ENCODE peak calls at places on chromosomes 6 and 20, in five cellular contexts. One of them, this sample, is unnamed.
A peak's percentile ranks its signal among the peaks of the same experiment; 100 is the strongest.

GRCh38 chr6:121994936-121995335 is 404.5 kb upstream of the HSF2 start:
- DNase-seq in cardiac fibroblast: no peak
- DNase-seq in progenitor cell of endocrine pancreas: no peak
- DNase-seq in nephron progenitor cell: no peak
- DNase-seq in Calu3: no peak
- DNase-seq in this sample: no peak

GRCh38 chr6:137982418-137983189 is 115.5 kb downstream of the TNFAIP3 start:
- DNase-seq in cardiac fibroblast: no peak
- DNase-seq in progenitor cell of endocrine pancreas: no peak
- DNase-seq in nephron progenitor cell: no peak
- DNase-seq in Calu3: no peak
- DNase-seq in this sample: no peak

GRCh38 chr20:47857994-47858557 is 72.8 kb upstream of the SULF2 start:
- DNase-seq in cardiac fibroblast: peak; percentile 44
- DNase-seq in progenitor cell of endocrine pancreas: no peak
- DNase-seq in nephron progenitor cell: no peak
- DNase-seq in Calu3: no peak
- DNase-seq in this sample: no peak

GRCh38 chr20:23048283-23049200 is 930 bp downstream of the THBD start:
- DNase-seq in cardiac fibroblast: peak; percentile 46
- DNase-seq in progenitor cell of endocrine pancreas: peak; percentile 25
- DNase-seq in nephron progenitor cell: peak; percentile 62
- DNase-seq in Calu3: peak; percentile 36
- DNase-seq in this sample: no peak

GRCh38 chr20:45128066-45128465 is 3.8 kb upstream of the WFDC12 start:
- DNase-seq in cardiac fibroblast: no peak
- DNase-seq in progenitor cell of endocrine pancreas: no peak
- DNase-seq in nephron progenitor cell: no peak
- DNase-seq in Calu3: no peak
- DNase-seq in this sample: no peak

GRCh38 chr6:135269399-135270005 is 88.4 kb downstream of the MYB start:
- DNase-seq in cardiac fibroblast: no peak
- DNase-seq in progenitor cell of endocrine pancreas: no peak
- DNase-seq in nephron progenitor cell: no peak
- DNase-seq in Calu3: peak; percentile 33
- DNase-seq in this sample: no peak

GRCh38 chr6:51450958-51451357 is 632.3 kb downstream of the TFAP2B start:
- DNase-seq in cardiac fibroblast: no peak
- DNase-seq in progenitor cell of endocrine pancreas: no peak
- DNase-seq in nephron progenitor cell: no peak
- DNase-seq in Calu3: no peak
- DNase-seq in this sample: no peak

GRCh38 chr20:49367113-49367512 is 89.3 kb upstream of the ZNFX1 start:
- DNase-seq in cardiac fibroblast: no peak
- DNase-seq in progenitor cell of endocrine pancreas: no peak
- DNase-seq in nephron progenitor cell: no peak
- DNase-seq in Calu3: no peak
- DNase-seq in this sample: no peak

GRCh38 chr6:11094411-11094851 is 797 bp downstream of the SMIM13 start:
- DNase-seq in cardiac fibroblast: peak; percentile 46
- DNase-seq in progenitor cell of endocrine pancreas: peak; percentile 13
- DNase-seq in nephron progenitor cell: peak; percentile 35
- DNase-seq in Calu3: peak; percentile 25
- DNase-seq in this sample: no peak

GRCh38 chr20:62776692-62777527 is 19.4 kb upstream of the MRGBP start:
- DNase-seq in cardiac fibroblast: no peak
- DNase-seq in progenitor cell of endocrine pancreas: no peak
- DNase-seq in nephron progenitor cell: no peak
- DNase-seq in Calu3: peak; percentile 49
- DNase-seq in this sample: no peak

DNA sequence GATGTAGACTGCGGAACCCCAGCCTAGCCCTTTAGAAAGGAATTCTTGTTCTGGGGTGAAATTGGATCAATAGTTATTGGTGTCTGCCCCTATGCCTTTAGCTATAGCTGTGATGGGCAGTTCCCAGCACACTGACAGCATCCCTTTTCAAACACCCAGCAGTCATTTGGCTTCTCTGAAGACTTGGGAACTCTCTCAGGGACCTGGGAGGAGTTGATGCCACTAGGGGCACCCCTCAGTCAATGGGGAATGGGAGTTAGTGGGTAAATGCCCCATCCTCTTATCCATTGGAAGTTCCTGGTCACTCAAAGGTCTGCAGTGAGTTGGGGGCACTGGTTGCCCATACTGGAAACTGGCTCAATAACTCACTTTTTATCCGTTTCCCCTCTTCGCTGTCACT is 31.6 kb upstream of the CSNK2A1 start:
- DNase-seq in cardiac fibroblast: no peak
- DNase-seq in progenitor cell of endocrine pancreas: no peak
- DNase-seq in nephron progenitor cell: no peak
- DNase-seq in Calu3: no peak
- DNase-seq in this sample: no peak
- TF ChIP-seq CTCF in cardiac fibroblast: no peak
- TF ChIP-seq CTCF in progenitor cell of endocrine pancreas: no peak
- TF ChIP-seq CTCF in nephron progenitor cell: no peak
- TF ChIP-seq CTCF in Calu3: no peak
- TF ChIP-seq CTCF in this sample: no peak

DNA sequence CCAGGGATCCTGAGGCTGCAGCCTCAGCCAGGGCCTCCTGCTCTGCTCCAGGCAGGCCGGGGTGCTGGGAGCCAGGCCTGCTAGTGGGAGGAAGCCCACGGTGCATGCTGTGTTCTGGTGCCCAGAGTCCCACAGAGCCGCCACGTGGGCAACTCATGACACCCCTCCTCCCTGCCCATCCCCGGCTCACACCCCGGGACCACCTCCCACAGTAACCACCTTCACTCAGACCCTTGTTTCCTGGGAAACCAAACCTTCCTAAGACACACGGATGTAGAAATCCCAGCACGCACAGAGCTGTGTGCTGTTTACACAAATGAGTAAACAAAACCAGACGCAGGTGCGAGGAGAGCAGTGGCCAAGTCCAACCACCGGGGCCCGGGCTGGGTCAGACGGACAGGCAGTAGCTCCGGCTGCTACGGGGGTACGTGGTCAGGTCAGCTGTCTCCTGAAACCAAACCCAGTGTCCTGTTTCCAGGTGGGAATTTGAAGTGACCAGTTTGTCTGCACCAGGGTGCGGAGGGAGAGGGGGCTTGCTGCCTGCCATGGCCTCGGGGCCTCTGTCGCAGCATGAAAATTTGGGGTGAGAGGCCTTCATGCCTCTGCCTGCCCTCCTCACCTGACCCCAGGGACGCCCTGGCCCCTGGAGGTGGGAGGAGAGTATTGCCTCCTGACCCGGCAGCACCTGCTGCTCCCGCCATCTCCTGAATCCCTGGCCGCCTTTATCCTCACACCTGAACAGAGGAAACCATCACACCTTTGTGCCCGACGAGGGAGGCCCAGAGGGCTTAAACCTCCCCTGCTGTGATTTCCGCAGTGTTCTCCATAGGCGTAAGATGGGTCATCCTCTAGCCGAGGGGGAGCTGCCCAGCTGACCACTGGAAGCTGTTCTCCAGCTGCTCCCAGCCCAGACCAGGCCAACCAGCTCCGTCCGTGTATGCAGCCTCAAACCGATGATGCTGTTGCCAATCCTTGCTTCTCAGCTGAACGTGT is 52.0 kb upstream of the SMOC2 start:
- DNase-seq in cardiac fibroblast: no peak
- DNase-seq in progenitor cell of endocrine pancreas: peak; percentile 31
- DNase-seq in nephron progenitor cell: no peak
- DNase-seq in Calu3: peak; percentile 12
- DNase-seq in this sample: no peak
- TF ChIP-seq CTCF in cardiac fibroblast: no peak
- TF ChIP-seq CTCF in progenitor cell of endocrine pancreas: peak; percentile 32
- TF ChIP-seq CTCF in nephron progenitor cell: no peak
- TF ChIP-seq CTCF in Calu3: no peak
- TF ChIP-seq CTCF in this sample: no peak

GRCh38 chr6:116390571-116390970 is 19.8 kb downstream of the DSE start:
- DNase-seq in cardiac fibroblast: no peak
- DNase-seq in progenitor cell of endocrine pancreas: no peak
- DNase-seq in nephron progenitor cell: no peak
- DNase-seq in Calu3: no peak
- DNase-seq in this sample: no peak

GRCh38 chr6:116396451-116396850 is 25.7 kb downstream of the DSE start:
- DNase-seq in cardiac fibroblast: no peak
- DNase-seq in progenitor cell of endocrine pancreas: no peak
- DNase-seq in nephron progenitor cell: no peak
- DNase-seq in Calu3: no peak
- DNase-seq in this sample: no peak

GRCh38 chr6:116395647-116396046 is 24.9 kb downstream of the DSE start:
- DNase-seq in cardiac fibroblast: no peak
- DNase-seq in progenitor cell of endocrine pancreas: no peak
- DNase-seq in nephron progenitor cell: no peak
- DNase-seq in Calu3: no peak
- DNase-seq in this sample: no peak

GRCh38 chr6:116392158-116393032 is 21.6 kb downstream of the DSE start:
- DNase-seq in cardiac fibroblast: peak; percentile 79
- DNase-seq in progenitor cell of endocrine pancreas: no peak
- DNase-seq in nephron progenitor cell: no peak
- DNase-seq in Calu3: no peak
- DNase-seq in this sample: no peak

GRCh38 chr6:116393430-116393829 is 22.7 kb downstream of the DSE start:
- DNase-seq in cardiac fibroblast: no peak
- DNase-seq in progenitor cell of endocrine pancreas: no peak
- DNase-seq in nephron progenitor cell: no peak
- DNase-seq in Calu3: no peak
- DNase-seq in this sample: no peak
- TF ChIP-seq CTCF in cardiac fibroblast: peak; percentile 16
- TF ChIP-seq CTCF in progenitor cell of endocrine pancreas: no peak
- TF ChIP-seq CTCF in nephron progenitor cell: no peak
- TF ChIP-seq CTCF in Calu3: no peak
- TF ChIP-seq CTCF in this sample: no peak

GRCh38 chr6:116508527-116508926 is 2.9 kb upstream of the CALHM5 start:
- DNase-seq in cardiac fibroblast: no peak
- DNase-seq in progenitor cell of endocrine pancreas: no peak
- DNase-seq in nephron progenitor cell: no peak
- DNase-seq in Calu3: no peak
- DNase-seq in this sample: no peak
- TF ChIP-seq CTCF in cardiac fibroblast: no peak
- TF ChIP-seq CTCF in progenitor cell of endocrine pancreas: no peak
- TF ChIP-seq CTCF in nephron progenitor cell: no peak
- TF ChIP-seq CTCF in Calu3: no peak
- TF ChIP-seq CTCF in this sample: no peak

GRCh38 chr6:160523223-160523622 is 140.9 kb downstream of the LPA start:
- DNase-seq in cardiac fibroblast: no peak
- DNase-seq in progenitor cell of endocrine pancreas: no peak
- DNase-seq in nephron progenitor cell: no peak
- DNase-seq in Calu3: no peak
- DNase-seq in this sample: no peak

GRCh38 chr6:160519133-160519532 is 144.9 kb downstream of the LPA start:
- DNase-seq in cardiac fibroblast: no peak
- DNase-seq in progenitor cell of endocrine pancreas: no peak
- DNase-seq in nephron progenitor cell: no peak
- DNase-seq in Calu3: no peak
- DNase-seq in this sample: no peak

GRCh38 chr6:160519603-160520042 is 144.5 kb downstream of the LPA start:
- DNase-seq in cardiac fibroblast: no peak
- DNase-seq in progenitor cell of endocrine pancreas: no peak
- DNase-seq in nephron progenitor cell: no peak
- DNase-seq in Calu3: no peak
- DNase-seq in this sample: no peak

GRCh38 chr6:160520043-160520904 is 143.8 kb downstream of the LPA start:
- DNase-seq in cardiac fibroblast: peak; percentile 76
- DNase-seq in progenitor cell of endocrine pancreas: peak; percentile 83
- DNase-seq in nephron progenitor cell: peak; percentile 89
- DNase-seq in Calu3: peak; percentile 86
- DNase-seq in this sample: peak; percentile 73
- TF ChIP-seq CTCF in cardiac fibroblast: no peak
- TF ChIP-seq CTCF in progenitor cell of endocrine pancreas: no peak
- TF ChIP-seq CTCF in nephron progenitor cell: no peak
- TF ChIP-seq CTCF in Calu3: peak; percentile 85
- TF ChIP-seq CTCF in this sample: no peak

GRCh38 chr20:58228484-58229197 is at the start of gene ANKRD60:
- DNase-seq in cardiac fibroblast: peak; percentile 73
- DNase-seq in progenitor cell of endocrine pancreas: no peak
- DNase-seq in nephron progenitor cell: peak; percentile 70
- DNase-seq in Calu3: no peak
- DNase-seq in this sample: peak; percentile 40
- TF ChIP-seq CTCF in cardiac fibroblast: no peak
- TF ChIP-seq CTCF in progenitor cell of endocrine pancreas: no peak
- TF ChIP-seq CTCF in nephron progenitor cell: no peak
- TF ChIP-seq CTCF in Calu3: no peak
- TF ChIP-seq CTCF in this sample: no peak